ENCODE peak calls at places on chromosomes 5 and 9, in seven cellular contexts. One of them, this sample, is unnamed.

GRCh38 chr9:110650261-110650660 is 18.3 kb upstream of the MUSK start:
- DNase-seq in uterus: no peak
- DNase-seq in SK-N-SH: no peak
- DNase-seq in cardiac muscle cell: peak; percentile 18
- DNase-seq in colonic mucosa: no peak
- DNase-seq in pancreas: no peak
- DNase-seq in A549: no peak
- DNase-seq in this sample: no peak

GRCh38 chr9:136218673-136219072 is 13.7 kb upstream of the LHX3 start:
- DNase-seq in uterus: no peak
- DNase-seq in SK-N-SH: no peak
- DNase-seq in cardiac muscle cell: no peak
- DNase-seq in colonic mucosa: no peak
- DNase-seq in pancreas: no peak
- DNase-seq in A549: no peak
- DNase-seq in this sample: no peak

GRCh38 chr9:69816775-69817174 is 3.8 kb upstream of the CFAP95 start:
- DNase-seq in uterus: no peak
- DNase-seq in SK-N-SH: no peak
- DNase-seq in cardiac muscle cell: no peak
- DNase-seq in colonic mucosa: no peak
- DNase-seq in pancreas: no peak
- DNase-seq in A549: no peak
- DNase-seq in this sample: no peak

GRCh38 chr5:78587081-78587774 is 61.3 kb downstream of the LHFPL2 start:
- DNase-seq in uterus: no peak
- DNase-seq in SK-N-SH: no peak
- DNase-seq in cardiac muscle cell: no peak
- DNase-seq in colonic mucosa: no peak
- DNase-seq in pancreas: no peak
- DNase-seq in A549: no peak
- DNase-seq in this sample: no peak

GRCh38 chr5:61603211-61603908 is 271.3 kb downstream of the ZSWIM6 start:
- DNase-seq in uterus: no peak
- DNase-seq in SK-N-SH: peak; percentile 59
- DNase-seq in cardiac muscle cell: no peak
- DNase-seq in colonic mucosa: no peak
- DNase-seq in pancreas: peak; percentile 54
- DNase-seq in A549: peak; percentile 44
- DNase-seq in this sample: peak; percentile 41

GRCh38 chr9:100082786-100083185 is 16.0 kb downstream of the ERP44 start:
- DNase-seq in uterus: no peak
- DNase-seq in SK-N-SH: no peak
- DNase-seq in cardiac muscle cell: peak; percentile 27
- DNase-seq in colonic mucosa: no peak
- DNase-seq in pancreas: no peak
- DNase-seq in A549: no peak
- DNase-seq in this sample: no peak

GRCh38 chr9:27437652-27438373 is 86.3 kb upstream of the IFNK start:
- DNase-seq in uterus: no peak
- DNase-seq in SK-N-SH: no peak
- DNase-seq in cardiac muscle cell: no peak
- DNase-seq in colonic mucosa: no peak
- DNase-seq in pancreas: no peak
- DNase-seq in A549: no peak
- DNase-seq in this sample: no peak

GRCh38 chr5:109865636-109866035 is 175.9 kb downstream of the MAN2A1 start:
- DNase-seq in uterus: peak; percentile 59
- DNase-seq in SK-N-SH: no peak
- DNase-seq in cardiac muscle cell: peak; percentile 89
- DNase-seq in colonic mucosa: no peak
- DNase-seq in pancreas: peak; percentile 77
- DNase-seq in A549: no peak
- DNase-seq in this sample: no peak

GRCh38 chr5:60026174-60026573 is 132.6 kb upstream of the PDE4D start:
- DNase-seq in uterus: no peak
- DNase-seq in SK-N-SH: no peak
- DNase-seq in cardiac muscle cell: no peak
- DNase-seq in colonic mucosa: no peak
- DNase-seq in pancreas: no peak
- DNase-seq in A549: peak; percentile 1
- DNase-seq in this sample: no peak

GRCh38 chr9:133701981-133702797 is 36.0 kb downstream of the SARDH start:
- DNase-seq in uterus: no peak
- DNase-seq in SK-N-SH: no peak
- DNase-seq in cardiac muscle cell: peak; percentile 80
- DNase-seq in colonic mucosa: no peak
- DNase-seq in pancreas: no peak
- DNase-seq in A549: no peak
- DNase-seq in this sample: no peak

GRCh38 chr5:41346609-41347008 is 133.3 kb upstream of the C6 start:
- DNase-seq in uterus: no peak
- DNase-seq in SK-N-SH: no peak
- DNase-seq in cardiac muscle cell: peak; percentile 69
- DNase-seq in colonic mucosa: no peak
- DNase-seq in pancreas: no peak
- DNase-seq in A549: no peak
- DNase-seq in this sample: no peak

GRCh38 chr9:71944754-71945409 is 33.4 kb downstream of the C9orf85 start:
- DNase-seq in uterus: no peak
- DNase-seq in SK-N-SH: no peak
- DNase-seq in cardiac muscle cell: no peak
- DNase-seq in colonic mucosa: no peak
- DNase-seq in pancreas: no peak
- DNase-seq in A549: no peak
- DNase-seq in this sample: no peak

GRCh38 chr5:175616083-175616482 is 41.8 kb upstream of the HRH2 start:
- DNase-seq in uterus: no peak
- DNase-seq in SK-N-SH: no peak
- DNase-seq in cardiac muscle cell: no peak
- DNase-seq in colonic mucosa: no peak
- DNase-seq in pancreas: no peak
- DNase-seq in A549: no peak
- DNase-seq in this sample: no peak

GRCh38 chr9:136671646-136672430 is 9.1 kb downstream of the EGFL7 start:
- DNase-seq in uterus: no peak
- DNase-seq in SK-N-SH: peak; percentile 93
- DNase-seq in cardiac muscle cell: peak; percentile 31
- DNase-seq in colonic mucosa: no peak
- DNase-seq in pancreas: peak; percentile 60
- DNase-seq in A549: peak; percentile 78
- DNase-seq in this sample: no peak

GRCh38 chr9:71446499-71447411 is 321.6 kb downstream of the CEMIP2 start:
- DNase-seq in uterus: no peak
- DNase-seq in SK-N-SH: peak; percentile 52
- DNase-seq in cardiac muscle cell: peak; percentile 72
- DNase-seq in colonic mucosa: peak; percentile 45
- DNase-seq in pancreas: peak; percentile 29
- DNase-seq in A549: peak; percentile 40
- DNase-seq in this sample: no peak

GRCh38 chr5:172706796-172707195 is 64.2 kb downstream of the DUSP1 start:
- DNase-seq in uterus: no peak
- DNase-seq in SK-N-SH: no peak
- DNase-seq in cardiac muscle cell: no peak
- DNase-seq in colonic mucosa: no peak
- DNase-seq in pancreas: no peak
- DNase-seq in A549: no peak
- DNase-seq in this sample: no peak

GRCh38 chr5:126499742-126500396 is 76.7 kb downstream of the GRAMD2B start:
- DNase-seq in uterus: no peak
- DNase-seq in SK-N-SH: peak; percentile 14
- DNase-seq in cardiac muscle cell: peak; percentile 39
- DNase-seq in colonic mucosa: peak; percentile 26
- DNase-seq in pancreas: no peak
- DNase-seq in A549: no peak
- DNase-seq in this sample: no peak

GRCh38 chr9:101705135-101705661 is 33.2 kb downstream of the GRIN3A start:
- DNase-seq in uterus: no peak
- DNase-seq in SK-N-SH: no peak
- DNase-seq in cardiac muscle cell: no peak
- DNase-seq in colonic mucosa: peak; percentile 87
- DNase-seq in pancreas: peak; percentile 9
- DNase-seq in A549: no peak
- DNase-seq in this sample: peak; percentile 19
- TF ChIP-seq CTCF in uterus: no peak
- TF ChIP-seq CTCF in SK-N-SH: no peak
- TF ChIP-seq CTCF in cardiac muscle cell: peak; percentile 3
- TF ChIP-seq CTCF in colonic mucosa: no peak
- TF ChIP-seq CTCF in pancreas: no peak
- TF ChIP-seq CTCF in A549: no peak
- TF ChIP-seq CTCF in this sample: peak; percentile 39

GRCh38 chr5:87435144-87435694 is 22.5 kb upstream of the CCNH start:
- DNase-seq in uterus: no peak
- DNase-seq in SK-N-SH: no peak
- DNase-seq in cardiac muscle cell: no peak
- DNase-seq in colonic mucosa: peak; percentile 24
- DNase-seq in pancreas: no peak
- DNase-seq in A549: no peak
- DNase-seq in this sample: no peak
- H3K27ac ChIP-seq in uterus: no peak overlapping the region
- H3K27ac ChIP-seq in SK-N-SH: no peak overlapping the region
- H3K27ac ChIP-seq in cardiac muscle cell: no peak overlapping the region
- H3K27ac ChIP-seq in colonic mucosa: peak overlapping the region; percentile 53
- H3K27ac ChIP-seq in pancreas: no peak overlapping the region
- H3K27ac ChIP-seq in A549: no peak overlapping the region
- H3K27ac ChIP-seq in this sample: no peak overlapping the region

GRCh38 chr5:133041910-133042309 is 9.9 kb upstream of the HSPA4 start:
- DNase-seq in uterus: no peak
- DNase-seq in SK-N-SH: no peak
- DNase-seq in cardiac muscle cell: peak; percentile 34
- DNase-seq in colonic mucosa: no peak
- DNase-seq in pancreas: no peak
- DNase-seq in A549: no peak
- DNase-seq in this sample: no peak
- TF ChIP-seq CTCF in uterus: no peak
- TF ChIP-seq CTCF in SK-N-SH: peak; percentile 25
- TF ChIP-seq CTCF in cardiac muscle cell: no peak
- TF ChIP-seq CTCF in colonic mucosa: no peak
- TF ChIP-seq CTCF in pancreas: no peak
- TF ChIP-seq CTCF in A549: no peak
- TF ChIP-seq CTCF in this sample: no peak

DNA sequence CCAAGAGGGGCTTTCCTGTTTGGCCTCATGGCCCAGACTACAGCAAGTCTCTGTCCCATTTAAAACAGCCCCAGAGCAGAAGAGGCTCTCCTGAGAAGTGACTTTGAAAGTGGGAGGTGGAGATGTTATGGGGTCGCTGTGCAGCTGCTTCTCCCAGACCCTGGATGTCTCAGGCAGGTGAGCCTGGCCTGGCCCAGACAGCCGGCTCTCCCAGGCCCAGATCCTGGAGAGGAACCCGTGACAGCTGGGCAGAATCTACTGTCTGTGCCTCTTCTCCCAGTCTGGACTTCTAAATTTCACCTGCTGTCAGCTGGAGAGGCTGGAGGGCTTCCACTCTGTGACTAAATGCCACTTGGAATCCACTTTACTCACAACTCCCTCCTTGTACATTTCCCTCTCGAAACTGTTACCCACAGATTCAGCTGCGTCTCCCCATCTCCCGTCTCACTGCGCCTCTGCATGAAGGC is 20.5 kb downstream of the FAM78A start:
- DNase-seq in uterus: no peak
- DNase-seq in SK-N-SH: no peak
- DNase-seq in cardiac muscle cell: no peak
- DNase-seq in colonic mucosa: no peak
- DNase-seq in pancreas: no peak
- DNase-seq in A549: no peak
- DNase-seq in this sample: no peak
- H3K27ac ChIP-seq in uterus: peak overlapping the region; percentile 55
- H3K27ac ChIP-seq in SK-N-SH: peak overlapping the region; percentile 23
- H3K27ac ChIP-seq in cardiac muscle cell: peak overlapping the region; percentile 94
- H3K27ac ChIP-seq in colonic mucosa: peak overlapping the region; percentile 56
- H3K27ac ChIP-seq in pancreas: peak overlapping the region; percentile 62
- H3K27ac ChIP-seq in A549: no peak overlapping the region
- H3K27ac ChIP-seq in this sample: peak overlapping the region; percentile 87

GRCh38 chr5:141155540-141156374 is 5.9 kb downstream of the PCDHB6 start:
- DNase-seq in uterus: no peak
- DNase-seq in SK-N-SH: no peak
- DNase-seq in cardiac muscle cell: no peak
- DNase-seq in colonic mucosa: no peak
- DNase-seq in pancreas: no peak
- DNase-seq in A549: peak; percentile 23
- DNase-seq in this sample: no peak
- TF ChIP-seq CTCF in uterus: no peak
- TF ChIP-seq CTCF in SK-N-SH: peak; percentile 33
- TF ChIP-seq CTCF in cardiac muscle cell: no peak
- TF ChIP-seq CTCF in colonic mucosa: no peak
- TF ChIP-seq CTCF in pancreas: no peak
- TF ChIP-seq CTCF in A549: peak; percentile 18
- TF ChIP-seq CTCF in this sample: peak; percentile 14